ENCODE peak calls at places on chromosome 10, in nine cellular contexts. One of them, this sample, is unnamed.
A peak's percentile ranks its signal among the peaks of the same experiment; 100 is the strongest.

GRCh38 chr10:29658984-29659769 is 24.4 kb upstream of the SVIL start:
- DNase-seq in progenitor cell of endocrine pancreas: no peak
- DNase-seq in upper lobe of right lung: peak; percentile 76
- DNase-seq in neural crest cell: no peak
- DNase-seq in epithelial cell of esophagus: peak; percentile 98
- DNase-seq in psoas muscle: peak; percentile 63
- DNase-seq in cardiac muscle cell: peak; percentile 97
- DNase-seq in upper lobe of left lung: peak; percentile 88
- DNase-seq in GM12864: peak; percentile 63
- DNase-seq in this sample: peak; percentile 87

GRCh38 chr10:37381271-37381670 is 255.9 kb downstream of the ANKRD30A start:
- DNase-seq in progenitor cell of endocrine pancreas: no peak
- DNase-seq in upper lobe of right lung: no peak
- DNase-seq in neural crest cell: no peak
- DNase-seq in epithelial cell of esophagus: peak; percentile 55
- DNase-seq in psoas muscle: no peak
- DNase-seq in cardiac muscle cell: no peak
- DNase-seq in upper lobe of left lung: no peak
- DNase-seq in GM12864: no peak
- DNase-seq in this sample: no peak

GRCh38 chr10:4174197-4174596 is 389.2 kb upstream of the KLF6 start:
- DNase-seq in progenitor cell of endocrine pancreas: no peak
- DNase-seq in upper lobe of right lung: no peak
- DNase-seq in neural crest cell: no peak
- DNase-seq in epithelial cell of esophagus: no peak
- DNase-seq in psoas muscle: no peak
- DNase-seq in cardiac muscle cell: no peak
- DNase-seq in upper lobe of left lung: no peak
- DNase-seq in GM12864: no peak
- DNase-seq in this sample: no peak

GRCh38 chr10:77792155-77792554 is 134.4 kb downstream of the DLG5 start:
- DNase-seq in progenitor cell of endocrine pancreas: no peak
- DNase-seq in upper lobe of right lung: no peak
- DNase-seq in neural crest cell: no peak
- DNase-seq in epithelial cell of esophagus: no peak
- DNase-seq in psoas muscle: no peak
- DNase-seq in cardiac muscle cell: no peak
- DNase-seq in upper lobe of left lung: no peak
- DNase-seq in GM12864: no peak
- DNase-seq in this sample: no peak

GRCh38 chr10:78938695-78939672 is 129.8 kb upstream of the ZMIZ1 start:
- DNase-seq in progenitor cell of endocrine pancreas: no peak
- DNase-seq in upper lobe of right lung: peak; percentile 18
- DNase-seq in neural crest cell: no peak
- DNase-seq in epithelial cell of esophagus: no peak
- DNase-seq in psoas muscle: no peak
- DNase-seq in cardiac muscle cell: no peak
- DNase-seq in upper lobe of left lung: no peak
- DNase-seq in GM12864: no peak
- DNase-seq in this sample: no peak

GRCh38 chr10:43942096-43942885 is 293.6 kb upstream of the ZNF32 start:
- DNase-seq in progenitor cell of endocrine pancreas: no peak
- DNase-seq in upper lobe of right lung: peak; percentile 40
- DNase-seq in neural crest cell: no peak
- DNase-seq in epithelial cell of esophagus: no peak
- DNase-seq in psoas muscle: no peak
- DNase-seq in cardiac muscle cell: peak; percentile 17
- DNase-seq in upper lobe of left lung: no peak
- DNase-seq in GM12864: no peak
- DNase-seq in this sample: no peak

GRCh38 chr10:117686606-117687005 is 144.1 kb downstream of the EMX2 start:
- DNase-seq in progenitor cell of endocrine pancreas: no peak
- DNase-seq in upper lobe of right lung: no peak
- DNase-seq in neural crest cell: no peak
- DNase-seq in epithelial cell of esophagus: no peak
- DNase-seq in psoas muscle: no peak
- DNase-seq in cardiac muscle cell: no peak
- DNase-seq in upper lobe of left lung: no peak
- DNase-seq in GM12864: no peak
- DNase-seq in this sample: no peak

GRCh38 chr10:88994034-88994433 is 3.4 kb downstream of the FAS start:
- DNase-seq in progenitor cell of endocrine pancreas: no peak
- DNase-seq in upper lobe of right lung: no peak
- DNase-seq in neural crest cell: no peak
- DNase-seq in epithelial cell of esophagus: peak; percentile 36
- DNase-seq in psoas muscle: no peak
- DNase-seq in cardiac muscle cell: peak; percentile 45
- DNase-seq in upper lobe of left lung: no peak
- DNase-seq in GM12864: no peak
- DNase-seq in this sample: no peak

GRCh38 chr10:28785018-28785417 is 107.7 kb downstream of the BAMBI start:
- DNase-seq in progenitor cell of endocrine pancreas: no peak
- DNase-seq in upper lobe of right lung: no peak
- DNase-seq in neural crest cell: no peak
- DNase-seq in epithelial cell of esophagus: no peak
- DNase-seq in psoas muscle: no peak
- DNase-seq in cardiac muscle cell: no peak
- DNase-seq in upper lobe of left lung: no peak
- DNase-seq in GM12864: no peak
- DNase-seq in this sample: no peak

GRCh38 chr10:48542471-48543210 is 62.2 kb downstream of the ARHGAP22 start:
- DNase-seq in progenitor cell of endocrine pancreas: no peak
- DNase-seq in upper lobe of right lung: no peak
- DNase-seq in neural crest cell: no peak
- DNase-seq in epithelial cell of esophagus: no peak
- DNase-seq in psoas muscle: no peak
- DNase-seq in cardiac muscle cell: no peak
- DNase-seq in upper lobe of left lung: no peak
- DNase-seq in GM12864: no peak
- DNase-seq in this sample: peak; percentile 35

GRCh38 chr10:98795467-98795866 is 348.7 kb upstream of the HPS1 start:
- DNase-seq in progenitor cell of endocrine pancreas: no peak
- DNase-seq in upper lobe of right lung: no peak
- DNase-seq in neural crest cell: no peak
- DNase-seq in epithelial cell of esophagus: no peak
- DNase-seq in psoas muscle: no peak
- DNase-seq in cardiac muscle cell: no peak
- DNase-seq in upper lobe of left lung: no peak
- DNase-seq in GM12864: no peak
- DNase-seq in this sample: no peak

GRCh38 chr10:62732841-62733653 is 71.5 kb upstream of the ADO start:
- DNase-seq in progenitor cell of endocrine pancreas: no peak
- DNase-seq in upper lobe of right lung: no peak
- DNase-seq in neural crest cell: no peak
- DNase-seq in epithelial cell of esophagus: peak; percentile 81
- DNase-seq in psoas muscle: no peak
- DNase-seq in cardiac muscle cell: peak; percentile 20
- DNase-seq in upper lobe of left lung: no peak
- DNase-seq in GM12864: peak; percentile 91
- DNase-seq in this sample: no peak

GRCh38 chr10:128539784-128540759 is 413.8 kb upstream of the MKI67 start:
- DNase-seq in progenitor cell of endocrine pancreas: no peak
- DNase-seq in upper lobe of right lung: no peak
- DNase-seq in neural crest cell: no peak
- DNase-seq in epithelial cell of esophagus: no peak
- DNase-seq in psoas muscle: no peak
- DNase-seq in cardiac muscle cell: peak; percentile 4
- DNase-seq in upper lobe of left lung: no peak
- DNase-seq in GM12864: no peak
- DNase-seq in this sample: no peak

GRCh38 chr10:104680467-104681401 is 39.6 kb downstream of the SORCS3 start:
- DNase-seq in progenitor cell of endocrine pancreas: peak; percentile 39
- DNase-seq in upper lobe of right lung: peak; percentile 68
- DNase-seq in neural crest cell: peak; percentile 59
- DNase-seq in epithelial cell of esophagus: peak; percentile 21
- DNase-seq in psoas muscle: no peak
- DNase-seq in cardiac muscle cell: no peak
- DNase-seq in upper lobe of left lung: no peak
- DNase-seq in GM12864: no peak
- DNase-seq in this sample: no peak

GRCh38 chr10:125337510-125337909 is 177.1 kb upstream of the CTBP2 start:
- DNase-seq in progenitor cell of endocrine pancreas: no peak
- DNase-seq in upper lobe of right lung: no peak
- DNase-seq in neural crest cell: no peak
- DNase-seq in epithelial cell of esophagus: no peak
- DNase-seq in psoas muscle: no peak
- DNase-seq in cardiac muscle cell: no peak
- DNase-seq in upper lobe of left lung: no peak
- DNase-seq in GM12864: no peak
- DNase-seq in this sample: no peak
- TF ChIP-seq CTCF in progenitor cell of endocrine pancreas: no peak
- TF ChIP-seq CTCF in upper lobe of right lung: no peak
- TF ChIP-seq CTCF in neural crest cell: no peak
- TF ChIP-seq CTCF in epithelial cell of esophagus: no peak
- TF ChIP-seq CTCF in psoas muscle: no peak
- TF ChIP-seq CTCF in cardiac muscle cell: no peak
- TF ChIP-seq CTCF in upper lobe of left lung: no peak
- TF ChIP-seq CTCF in GM12864: no peak
- TF ChIP-seq CTCF in this sample: no peak

GRCh38 chr10:114102253-114102652 is 58.6 kb downstream of the ADRB1 start:
- DNase-seq in progenitor cell of endocrine pancreas: no peak
- DNase-seq in upper lobe of right lung: no peak
- DNase-seq in neural crest cell: no peak
- DNase-seq in epithelial cell of esophagus: no peak
- DNase-seq in psoas muscle: no peak
- DNase-seq in cardiac muscle cell: peak; percentile 24
- DNase-seq in upper lobe of left lung: no peak
- DNase-seq in GM12864: no peak
- DNase-seq in this sample: no peak

GRCh38 chr10:114100848-114101741 is 57.4 kb downstream of the ADRB1 start:
- DNase-seq in progenitor cell of endocrine pancreas: no peak
- DNase-seq in upper lobe of right lung: no peak
- DNase-seq in neural crest cell: no peak
- DNase-seq in epithelial cell of esophagus: peak; percentile 27
- DNase-seq in psoas muscle: peak; percentile 35
- DNase-seq in cardiac muscle cell: peak; percentile 72
- DNase-seq in upper lobe of left lung: no peak
- DNase-seq in GM12864: no peak
- DNase-seq in this sample: no peak

GRCh38 chr10:114103286-114103685 is 59.6 kb downstream of the ADRB1 start:
- DNase-seq in progenitor cell of endocrine pancreas: no peak
- DNase-seq in upper lobe of right lung: no peak
- DNase-seq in neural crest cell: no peak
- DNase-seq in epithelial cell of esophagus: peak; percentile 73
- DNase-seq in psoas muscle: no peak
- DNase-seq in cardiac muscle cell: peak; percentile 78
- DNase-seq in upper lobe of left lung: no peak
- DNase-seq in GM12864: no peak
- DNase-seq in this sample: no peak
- TF ChIP-seq CTCF in progenitor cell of endocrine pancreas: peak; percentile 59
- TF ChIP-seq CTCF in upper lobe of right lung: peak; percentile 58
- TF ChIP-seq CTCF in neural crest cell: peak; percentile 77
- TF ChIP-seq CTCF in epithelial cell of esophagus: peak; percentile 59
- TF ChIP-seq CTCF in psoas muscle: peak; percentile 51
- TF ChIP-seq CTCF in cardiac muscle cell: peak; percentile 50
- TF ChIP-seq CTCF in upper lobe of left lung: peak; percentile 63
- TF ChIP-seq CTCF in GM12864: peak; percentile 48
- TF ChIP-seq CTCF in this sample: peak; percentile 65

GRCh38 chr10:93999401-93999851 is 5.7 kb downstream of the PLCE1 start:
- DNase-seq in progenitor cell of endocrine pancreas: no peak
- DNase-seq in upper lobe of right lung: no peak
- DNase-seq in neural crest cell: no peak
- DNase-seq in epithelial cell of esophagus: no peak
- DNase-seq in psoas muscle: peak; percentile 75
- DNase-seq in cardiac muscle cell: peak; percentile 90
- DNase-seq in upper lobe of left lung: no peak
- DNase-seq in GM12864: no peak
- DNase-seq in this sample: no peak
- TF ChIP-seq CTCF in progenitor cell of endocrine pancreas: no peak
- TF ChIP-seq CTCF in upper lobe of right lung: no peak
- TF ChIP-seq CTCF in neural crest cell: no peak
- TF ChIP-seq CTCF in epithelial cell of esophagus: no peak
- TF ChIP-seq CTCF in psoas muscle: no peak
- TF ChIP-seq CTCF in cardiac muscle cell: peak; percentile 23
- TF ChIP-seq CTCF in upper lobe of left lung: no peak
- TF ChIP-seq CTCF in GM12864: no peak
- TF ChIP-seq CTCF in this sample: no peak

GRCh38 chr10:124875596-124875995 is 66.3 kb upstream of the ZRANB1 start:
- DNase-seq in progenitor cell of endocrine pancreas: no peak
- DNase-seq in upper lobe of right lung: peak; percentile 12
- DNase-seq in neural crest cell: no peak
- DNase-seq in epithelial cell of esophagus: peak; percentile 40
- DNase-seq in psoas muscle: no peak
- DNase-seq in cardiac muscle cell: peak; percentile 40
- DNase-seq in upper lobe of left lung: no peak
- DNase-seq in GM12864: no peak
- DNase-seq in this sample: no peak
- TF ChIP-seq CTCF in progenitor cell of endocrine pancreas: no peak
- TF ChIP-seq CTCF in upper lobe of right lung: no peak
- TF ChIP-seq CTCF in neural crest cell: peak; percentile 17
- TF ChIP-seq CTCF in epithelial cell of esophagus: peak; percentile 43
- TF ChIP-seq CTCF in psoas muscle: no peak
- TF ChIP-seq CTCF in cardiac muscle cell: peak; percentile 32
- TF ChIP-seq CTCF in upper lobe of left lung: no peak
- TF ChIP-seq CTCF in GM12864: no peak
- TF ChIP-seq CTCF in this sample: no peak

GRCh38 chr10:19668104-19668503 is 148.1 kb upstream of the PLXDC2 start:
- DNase-seq in progenitor cell of endocrine pancreas: no peak
- DNase-seq in upper lobe of right lung: no peak
- DNase-seq in neural crest cell: no peak
- DNase-seq in epithelial cell of esophagus: no peak
- DNase-seq in psoas muscle: no peak
- DNase-seq in cardiac muscle cell: no peak
- DNase-seq in upper lobe of left lung: no peak
- DNase-seq in GM12864: no peak
- DNase-seq in this sample: no peak

GRCh38 chr10:19659920-19660655 is 156.1 kb upstream of the PLXDC2 start:
- DNase-seq in progenitor cell of endocrine pancreas: no peak
- DNase-seq in upper lobe of right lung: no peak
- DNase-seq in neural crest cell: no peak
- DNase-seq in epithelial cell of esophagus: peak; percentile 54
- DNase-seq in psoas muscle: no peak
- DNase-seq in cardiac muscle cell: no peak
- DNase-seq in upper lobe of left lung: no peak
- DNase-seq in GM12864: no peak
- DNase-seq in this sample: no peak

GRCh38 chr10:19658131-19658530 is 158.1 kb upstream of the PLXDC2 start:
- DNase-seq in progenitor cell of endocrine pancreas: no peak
- DNase-seq in upper lobe of right lung: no peak
- DNase-seq in neural crest cell: no peak
- DNase-seq in epithelial cell of esophagus: peak; percentile 8
- DNase-seq in psoas muscle: no peak
- DNase-seq in cardiac muscle cell: peak; percentile 44
- DNase-seq in upper lobe of left lung: no peak
- DNase-seq in GM12864: no peak
- DNase-seq in this sample: no peak

GRCh38 chr10:19658622-19659233 is 157.5 kb upstream of the PLXDC2 start:
- DNase-seq in progenitor cell of endocrine pancreas: no peak
- DNase-seq in upper lobe of right lung: no peak
- DNase-seq in neural crest cell: no peak
- DNase-seq in epithelial cell of esophagus: no peak
- DNase-seq in psoas muscle: no peak
- DNase-seq in cardiac muscle cell: peak; percentile 21
- DNase-seq in upper lobe of left lung: no peak
- DNase-seq in GM12864: no peak
- DNase-seq in this sample: no peak

GRCh38 chr10:19663344-19663743 is 152.9 kb upstream of the PLXDC2 start:
- DNase-seq in progenitor cell of endocrine pancreas: no peak
- DNase-seq in upper lobe of right lung: no peak
- DNase-seq in neural crest cell: no peak
- DNase-seq in epithelial cell of esophagus: no peak
- DNase-seq in psoas muscle: no peak
- DNase-seq in cardiac muscle cell: no peak
- DNase-seq in upper lobe of left lung: no peak
- DNase-seq in GM12864: no peak
- DNase-seq in this sample: no peak
- TF ChIP-seq CTCF in progenitor cell of endocrine pancreas: no peak
- TF ChIP-seq CTCF in upper lobe of right lung: peak; percentile 17
- TF ChIP-seq CTCF in neural crest cell: no peak
- TF ChIP-seq CTCF in epithelial cell of esophagus: no peak
- TF ChIP-seq CTCF in psoas muscle: no peak
- TF ChIP-seq CTCF in cardiac muscle cell: no peak
- TF ChIP-seq CTCF in upper lobe of left lung: no peak
- TF ChIP-seq CTCF in GM12864: no peak
- TF ChIP-seq CTCF in this sample: no peak